ENCODE peak calls at places on chromosomes 13 and 19, in six cellular contexts. E is A549, S is H1, M is WTC11, L is K562, N is HepG2. K is an unnamed sample.

GRCh38 chr13:104461049-104461448 is 1394.8 kb upstream of the SLC10A2 start:
- DNase-seq in E (no peak), M (no peak), S (no peak), N (no peak), L (no peak), K (no peak)

GRCh38 chr13:85879014-85879413 is 79.8 kb upstream of the SLITRK6 start:
- DNase-seq in S (no peak), E (no peak), N (no peak), L (no peak), M (no peak), K (no peak)

GRCh38 chr13:108495686-108496363 is 133.6 kb upstream of the MYO16 start:
- DNase-seq in E (peak), N (no peak), S (peak), M (peak), L (no peak), K (no peak)

GRCh38 chr13:84296386-84296785 is 414.1 kb upstream of the SLITRK1 start:
- DNase-seq in S (no peak), L (no peak), N (no peak), E (no peak), M (no peak), K (no peak)

GRCh38 chr13:35761440-35762252 is 285.2 kb upstream of the MAB21L1 start:
- DNase-seq in M (no peak), E (no peak), L (no peak), N (no peak), S (no peak), K (no peak)

GRCh38 chr19:29620931-29621351 is 14.9 kb downstream of the POP4 start:
- DNase-seq in M (no peak), L (no peak), N (no peak), E (no peak), S (no peak), K (no peak)

GRCh38 chr19:57263244-57263643 is 17.0 kb upstream of the ZNF460 start:
- DNase-seq in N (no peak), E (no peak), M (no peak), L (no peak), S (no peak), K (no peak)

GRCh38 chr19:16001481-16002312 is 52.9 kb downstream of the OR10H4 start:
- DNase-seq in M (no peak), S (no peak), E (no peak), L (no peak), N (peak), K (peak)

GRCh38 chr19:32480321-32480720 is 74.8 kb downstream of the DPY19L3 start:
- DNase-seq in N (no peak), S (no peak), L (no peak), M (no peak), E (no peak), K (no peak)

GRCh38 chr19:3367572-3368440 is 1.4 kb downstream of the NFIC start:
- DNase-seq in L (no peak), E (no peak), M (no peak), N (no peak), S (no peak), K (no peak)

GRCh38 chr13:59358014-59358413 is 805.7 kb downstream of the DIAPH3 start:
- DNase-seq in L (no peak), N (no peak), M (no peak), S (no peak), E (no peak), K (no peak)

GRCh38 chr13:59346861-59347470 is 816.8 kb downstream of the DIAPH3 start:
- DNase-seq in E (no peak), S (no peak), L (no peak), N (no peak), M (peak), K (no peak)

GRCh38 chr13:59356607-59357006 is 807.1 kb downstream of the DIAPH3 start:
- DNase-seq in E (no peak), L (no peak), N (no peak), S (no peak), M (no peak), K (peak)

GRCh38 chr13:59354665-59355064 is 809.1 kb downstream of the DIAPH3 start:
- DNase-seq in L (no peak), M (no peak), E (no peak), N (no peak), S (no peak), K (no peak)

DNA sequence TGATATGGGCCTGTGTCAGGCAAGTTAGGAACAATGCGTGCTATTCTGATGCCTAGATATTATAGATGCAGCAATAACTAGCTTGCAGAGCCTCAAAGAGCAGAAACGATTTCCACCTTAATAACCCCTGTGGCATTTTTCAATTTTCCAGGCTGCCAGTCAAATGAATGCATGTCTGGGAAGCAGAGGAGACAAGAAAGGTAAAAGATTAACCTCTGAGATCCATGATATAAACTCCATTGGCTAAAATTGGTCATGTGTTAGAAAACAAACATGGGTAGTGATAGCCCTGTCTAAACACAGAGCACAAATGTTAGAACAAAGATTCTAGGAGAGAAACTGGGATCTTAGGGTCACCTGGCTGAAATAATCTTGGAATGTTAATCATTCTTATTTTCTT is 811.1 kb downstream of the DIAPH3 start:
- DNase-seq in M (no peak), N (peak), S (no peak), L (no peak), E (no peak), K (no peak)
- TF ChIP-seq JUN in M (no peak), N (no peak), S (no peak), L (no peak), E (no peak), K (no peak)

DNA sequence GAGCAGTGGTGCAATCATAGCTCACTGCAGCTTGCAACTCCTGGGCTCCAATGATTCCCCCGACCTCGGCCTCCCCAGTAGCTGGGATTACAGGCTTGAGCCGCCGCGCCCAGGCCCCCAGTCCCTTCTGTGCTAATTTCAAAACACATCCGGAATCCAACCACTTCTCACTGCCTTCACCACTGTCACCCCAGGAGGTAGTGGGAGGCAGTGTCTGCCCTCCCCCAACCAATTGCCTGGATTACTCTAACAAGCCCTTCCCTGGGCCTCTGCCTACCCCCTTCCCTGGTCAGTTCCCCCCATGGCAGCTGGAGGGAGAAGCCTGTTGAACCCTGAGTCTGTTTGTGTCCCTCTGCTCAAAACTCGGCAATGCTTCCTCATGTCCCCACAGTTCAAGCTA is 2.3 kb downstream of the PRAM1 start:
- DNase-seq in N (no peak), S (no peak), E (no peak), M (no peak), L (no peak), K (no peak)
- TF ChIP-seq JUN in N (no peak), S (no peak), E (no peak), M (no peak), L (no peak), K (no peak)

DNA sequence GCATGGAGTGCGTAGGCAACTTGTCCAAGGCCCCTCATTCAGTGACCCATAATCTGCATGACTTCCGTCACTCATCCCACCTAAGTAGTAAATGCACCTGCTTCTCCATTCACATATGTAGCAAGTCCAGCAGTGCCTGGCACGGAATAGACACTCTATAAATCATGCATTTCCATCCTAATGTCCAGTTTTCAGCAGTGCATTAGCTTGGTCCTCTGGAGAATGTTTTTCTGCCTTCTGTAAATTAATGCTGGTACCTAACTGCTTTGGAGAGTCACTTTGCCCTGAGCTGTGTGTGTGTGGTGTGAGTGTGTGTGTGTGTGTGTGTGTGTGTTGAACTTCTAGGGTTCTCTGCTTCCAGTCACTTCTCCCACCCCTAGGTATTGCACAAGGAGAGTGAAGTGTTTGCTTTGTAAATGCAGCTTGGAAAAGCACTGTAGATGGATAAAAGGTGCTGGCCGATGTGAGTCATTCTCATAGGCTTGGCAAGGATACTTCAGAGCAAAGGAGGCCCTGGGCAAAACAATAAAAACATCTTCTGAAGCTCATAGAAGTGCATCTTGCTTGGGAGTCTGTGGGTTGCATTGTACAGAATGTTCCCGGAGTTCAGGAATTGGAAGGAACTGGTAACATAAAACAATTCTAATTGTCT is 181.8 kb downstream of the KATNAL1 start:
- DNase-seq in L (no peak), N (peak), M (no peak), S (no peak), E (peak), K (no peak)
- TF ChIP-seq JUN in L (no peak), N (no peak), M (no peak), S (no peak), E (no peak), K (no peak)

DNA sequence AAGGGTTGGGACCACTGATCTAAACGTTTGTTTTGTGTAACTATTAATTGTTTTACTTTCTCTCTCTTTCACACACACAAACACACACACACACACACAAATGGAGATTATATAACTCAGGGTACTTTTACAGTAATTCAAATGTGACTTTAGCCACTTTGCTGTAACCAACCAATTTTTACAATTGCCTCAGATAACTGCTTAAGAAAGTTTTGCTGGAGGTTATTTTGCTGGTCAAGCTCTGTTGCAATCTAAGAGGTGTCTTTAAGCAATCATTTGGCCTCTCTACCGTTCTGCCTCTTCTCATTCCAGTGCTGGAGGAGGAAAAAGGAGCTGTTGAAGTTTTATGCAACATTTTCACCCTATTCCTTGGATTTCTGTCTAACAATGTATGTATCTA is 63.0 kb downstream of the TBC1D4 start:
- DNase-seq in S (no peak), N (no peak), L (no peak), E (no peak), M (no peak), K (no peak)
- TF ChIP-seq JUN in S (no peak), N (no peak), L (no peak), E (no peak), M (no peak), K (no peak)

DNA sequence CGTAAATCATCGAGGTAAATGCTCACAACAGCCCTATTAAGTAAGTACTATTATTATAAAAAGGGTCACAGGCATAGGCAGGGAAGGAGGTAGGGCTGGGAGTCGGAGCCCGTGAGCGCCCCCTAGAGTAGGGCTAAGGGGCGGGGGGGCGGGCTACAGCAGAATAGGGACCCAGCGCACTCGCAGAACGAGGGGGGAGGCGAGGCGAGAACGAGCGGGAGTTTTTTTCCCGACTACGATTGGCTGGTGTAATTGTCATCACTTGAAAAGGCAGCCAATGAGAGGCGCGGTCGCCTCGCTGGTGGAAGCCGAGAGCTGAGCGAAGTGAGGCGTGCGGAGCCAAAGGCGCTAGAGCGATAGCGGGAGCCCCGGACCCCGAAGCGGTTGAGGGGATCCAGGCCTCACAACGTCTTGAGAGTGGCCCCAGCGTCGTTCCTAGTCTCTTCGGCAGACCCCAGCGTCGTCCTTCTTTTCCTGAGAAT is 24.2 kb downstream of the KEAP1 start:
- DNase-seq in M (peak), N (peak), L (peak), S (peak), E (peak), K (peak)
- TF ChIP-seq JUN in M (peak), N (no peak), L (no peak), S (no peak), E (no peak), K (no peak)

GRCh38 chr13:44271031-44271433 is 102.6 kb upstream of the SERP2 start:
- DNase-seq in S (no peak), M (no peak), L (no peak), N (no peak), E (peak), K (no peak)
- TF ChIP-seq JUN in S (no peak), M (no peak), L (no peak), N (no peak), E (peak), K (no peak)

GRCh38 chr13:47332149-47332548 is 435.3 kb upstream of the HTR2A start:
- DNase-seq in L (no peak), M (no peak), N (no peak), S (no peak), E (no peak), K (no peak)

GRCh38 chr13:47334173-47334572 is 437.3 kb upstream of the HTR2A start:
- DNase-seq in E (no peak), M (no peak), N (no peak), L (no peak), S (no peak), K (no peak)

GRCh38 chr13:47337781-47338507 is 441.1 kb upstream of the HTR2A start:
- DNase-seq in M (peak), E (no peak), L (no peak), N (no peak), S (no peak), K (no peak)
- TF ChIP-seq JUN in M (no peak), E (no peak), L (no peak), N (no peak), S (no peak), K (no peak)

GRCh38 chr19:12842511-12842910 is 4.2 kb downstream of the MAST1 start:
- DNase-seq in E (no peak), M (no peak), L (no peak), S (no peak), N (no peak), K (no peak)

GRCh38 chr19:12840091-12841079 is 2.1 kb downstream of the MAST1 start:
- DNase-seq in E (peak), M (peak), N (no peak), S (peak), L (peak), K (peak)

GRCh38 chr19:12843328-12843727 is 5.0 kb downstream of the MAST1 start:
- DNase-seq in S (no peak), L (no peak), M (no peak), E (no peak), N (no peak), K (no peak)

GRCh38 chr19:12838893-12839656 is 760 bp downstream of the MAST1 start:
- DNase-seq in S (no peak), E (no peak), M (no peak), L (no peak), N (no peak), K (no peak)

DNA sequence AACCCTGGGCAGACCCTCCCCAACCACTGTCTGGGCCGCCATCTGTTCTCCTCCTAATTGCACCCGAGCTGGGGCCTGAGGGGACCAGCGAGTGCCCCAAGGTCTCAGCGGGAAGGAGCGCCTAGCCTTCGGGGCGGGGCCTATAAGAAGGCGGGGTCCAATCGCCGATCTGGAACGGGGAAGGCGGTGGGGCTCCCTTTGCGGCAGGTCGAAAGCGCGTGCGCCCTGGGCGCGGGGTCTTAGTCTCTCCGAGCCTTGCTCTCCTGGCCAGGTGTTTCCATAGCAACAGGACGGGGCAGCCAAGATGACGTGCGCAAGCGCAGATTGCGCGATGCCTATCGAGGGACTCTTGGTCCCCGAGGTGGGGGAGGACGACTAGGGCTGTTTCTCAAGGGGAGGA is 2.8 kb downstream of the MAST1 start:
- DNase-seq in N (no peak), L (peak), M (peak), E (no peak), S (peak), K (no peak)
- TF ChIP-seq JUN in N (no peak), L (no peak), M (no peak), E (no peak), S (no peak), K (no peak)

GRCh38 chr13:33262069-33262487 is 23.5 kb downstream of the STARD13 start:
- DNase-seq in E (no peak), L (no peak), N (peak), M (peak), S (no peak), K (peak)

GRCh38 chr13:33263484-33263883 is 22.1 kb downstream of the STARD13 start:
- DNase-seq in N (no peak), E (no peak), S (no peak), L (no peak), M (no peak), K (no peak)

GRCh38 chr13:33262554-33262953 is 23.0 kb downstream of the STARD13 start:
- DNase-seq in L (no peak), S (no peak), N (peak), M (no peak), E (no peak), K (no peak)

GRCh38 chr13:33263976-33264619 is 21.5 kb downstream of the STARD13 start:
- DNase-seq in E (no peak), N (no peak), M (no peak), L (no peak), S (no peak), K (no peak)

DNA sequence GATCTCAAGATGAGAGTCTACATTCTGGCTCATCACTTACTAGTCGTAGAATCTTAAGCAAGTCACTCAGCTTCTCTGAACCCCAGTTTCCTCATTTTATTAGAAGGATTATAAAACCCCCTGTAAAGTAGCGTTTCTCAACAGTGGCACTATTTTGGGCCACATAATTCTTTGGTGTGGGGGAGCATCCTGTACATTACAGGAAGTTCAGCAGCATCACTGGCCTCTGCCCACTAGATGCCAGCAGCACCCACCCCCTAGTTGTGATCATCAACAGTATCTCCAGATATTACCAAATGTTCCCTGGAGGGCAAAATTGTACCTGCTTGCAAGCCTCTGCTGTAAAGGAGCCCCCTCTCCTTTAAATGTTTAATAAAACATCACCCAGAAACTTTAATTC is 22.6 kb downstream of the STARD13 start:
- DNase-seq in S (no peak), N (no peak), M (no peak), E (no peak), L (no peak), K (no peak)
- TF ChIP-seq JUN in S (no peak), N (no peak), M (no peak), E (no peak), L (no peak), K (no peak)

K was measured in endothelial cell of umbilical vein.